ENCODE peak calls at places on chromosomes 5 and 9, in eight cellular contexts. W is SIG-M5; V is activated T-helper 1 cell treated with Interleukin-2 at 50 U/mL for 16 hours; S is activated naive CD4-positive, alpha-beta T cell; R is stimulated activated CD8-positive, alpha-beta memory T cell treated with anti-CD3 and anti-CD28 coated beads, Interleukin-15, amount 100 ng/mL, for 4 hours; H is HS-27A; B is transverse colon; Z is T47D. L is an unnamed sample.

GRCh38 chr5:139688712-139689413 is 40.7 kb downstream of the CXXC5 start:
- DNase-seq in W (no peak), V (no peak), S (no peak), R (no peak), H (no peak), B (no peak), Z (no peak), L (no peak)

GRCh38 chr5:134592141-134592746 is 40.4 kb downstream of the SAR1B start:
- DNase-seq in W (no peak), V (no peak), S (no peak), R (no peak), H (no peak), B (no peak), Z (no peak), L (no peak)

GRCh38 chr5:180180198-180180820 is 28.7 kb downstream of the RASGEF1C start:
- DNase-seq in W (no peak), V (no peak), S (no peak), R (no peak), H (no peak), B (no peak), Z (no peak), L (no peak)

GRCh38 chr9:89945133-89945532 is 340.3 kb downstream of the GADD45G start:
- DNase-seq in W (no peak), V (no peak), S (no peak), R (no peak), H (no peak), B (no peak), Z (no peak), L (no peak)

GRCh38 chr5:158384535-158385421 is 525.8 kb upstream of the CLINT1 start:
- DNase-seq in W (no peak), V (no peak), S (no peak), R (no peak), H (peak), B (no peak), Z (no peak), L (no peak)

GRCh38 chr9:123102380-123103113 is 69.1 kb downstream of the GPR21 start:
- DNase-seq in W (no peak), V (no peak), S (no peak), R (no peak), H (no peak), B (no peak), Z (no peak), L (no peak)

GRCh38 chr5:179980767-179981166 is 73.1 kb upstream of the TBC1D9B start:
- DNase-seq in W (no peak), V (no peak), S (no peak), R (no peak), H (no peak), B (no peak), Z (no peak), L (no peak)

GRCh38 chr9:71647094-71647591 is 121.2 kb downstream of the CEMIP2 start:
- DNase-seq in W (no peak), V (no peak), S (no peak), R (no peak), H (peak), B (peak), Z (no peak), L (peak)

GRCh38 chr9:96376926-96377874 is 6.3 kb downstream of the SLC35D2 start:
- DNase-seq in W (no peak), V (no peak), S (no peak), R (no peak), H (no peak), B (no peak), Z (no peak), L (peak)

GRCh38 chr9:135079018-135079417 is 8.4 kb upstream of the OLFM1 start:
- DNase-seq in W (no peak), V (no peak), S (no peak), R (no peak), H (no peak), B (peak), Z (no peak), L (no peak)

GRCh38 chr9:34230556-34230955 is 51.7 kb downstream of the UBAP1 start:
- DNase-seq in W (no peak), V (no peak), S (no peak), R (no peak), H (no peak), B (no peak), Z (no peak), L (no peak)

GRCh38 chr9:87441251-87441650 is 56.4 kb upstream of the DAPK1 start:
- DNase-seq in W (no peak), V (no peak), S (no peak), R (no peak), H (peak), B (no peak), Z (no peak), L (no peak)

GRCh38 chr9:6068983-6069382 is 53.6 kb upstream of the RANBP6 start:
- DNase-seq in W (peak), V (no peak), S (no peak), R (no peak), H (no peak), B (no peak), Z (no peak), L (no peak)

GRCh38 chr5:115179959-115180709 is 10.4 kb upstream of the TRIM36 start:
- DNase-seq in W (no peak), V (no peak), S (no peak), R (no peak), H (no peak), B (peak), Z (no peak), L (no peak)

GRCh38 chr9:32589083-32589713 is 16.2 kb upstream of the NDUFB6 start:
- DNase-seq in W (no peak), V (no peak), S (no peak), R (no peak), H (peak), B (no peak), Z (peak), L (no peak)

GRCh38 chr5:161085081-161085480 is 233.1 kb upstream of the ATP10B start:
- DNase-seq in W (no peak), V (no peak), S (no peak), R (no peak), H (no peak), B (no peak), Z (no peak), L (no peak)

GRCh38 chr5:39080597-39081204 is 6.5 kb upstream of the RICTOR start:
- DNase-seq in W (no peak), V (no peak), S (no peak), R (no peak), H (no peak), B (peak), Z (peak), L (no peak)

L was measured in lower lobe of right lung.